ENCODE peak calls at places on chromosomes 4 and X, in ten cellular contexts. B is ELF-1; U is fibroblast of pulmonary artery; W is EH; C is CD4-positive, alpha-beta memory T cell; N is aorta; K is choroid plexus epithelial cell; M is B cell; G is HFF-Myc; O is effector CD4-positive, alpha-beta T cell. E is an unnamed sample.

GRCh38 chr4:177791188-177791587 is 349.0 kb upstream of the AGA start:
- DNase-seq in B (no peak), U (no peak), W (no peak), C (no peak), N (no peak), K (no peak), M (no peak), G (no peak), O (no peak), E (no peak)

GRCh38 chr4:3419836-3420605 is 21.7 kb upstream of the HGFAC start:
- DNase-seq in B (no peak), U (no peak), W (no peak), C (no peak), N (peak), K (no peak), M (no peak), G (no peak), O (no peak), E (no peak)

GRCh38 chr4:147773261-147774184 is 41.6 kb downstream of the ARHGAP10 start:
- DNase-seq in B (peak), U (peak), W (peak), C (no peak), N (no peak), K (peak), M (no peak), G (no peak), O (no peak), E (peak)

GRCh38 chrX:68685722-68686683 is 38.5 kb downstream of the STARD8 start:
- DNase-seq in B (peak), U (peak), W (peak), C (no peak), N (peak), K (peak), M (no peak), G (no peak), O (no peak), E (peak)

GRCh38 chrX:14630724-14631123 is 101.4 kb downstream of the GLRA2 start:
- DNase-seq in B (peak), U (no peak), W (peak), C (no peak), N (no peak), K (no peak), M (no peak), G (no peak), O (no peak), E (no peak)

GRCh38 chrX:49760288-49760885 is 64.6 kb upstream of the PAGE1 start:
- DNase-seq in B (no peak), U (peak), W (no peak), C (no peak), N (no peak), K (no peak), M (no peak), G (no peak), O (no peak), E (no peak)

GRCh38 chr4:89753601-89754066 is 83.3 kb downstream of the SNCA start:
- DNase-seq in B (no peak), U (peak), W (peak), C (no peak), N (no peak), K (peak), M (no peak), G (peak), O (no peak), E (no peak)

GRCh38 chr4:152545088-152545487 is 9.2 kb upstream of the FBXW7 start:
- DNase-seq in B (no peak), U (no peak), W (no peak), C (no peak), N (no peak), K (no peak), M (no peak), G (no peak), O (no peak), E (no peak)

GRCh38 chr4:80213117-80213815 is 16.0 kb downstream of the PRDM8 start:
- DNase-seq in B (no peak), U (no peak), W (peak), C (no peak), N (peak), K (peak), M (no peak), G (no peak), O (no peak), E (no peak)

GRCh38 chr4:158540125-158540907 is 18.6 kb downstream of the RXFP1 start:
- DNase-seq in B (no peak), U (no peak), W (no peak), C (peak), N (no peak), K (no peak), M (no peak), G (no peak), O (no peak), E (no peak)

GRCh38 chr4:40923326-40924095 is 173.8 kb downstream of the NSUN7 start:
- DNase-seq in B (no peak), U (no peak), W (no peak), C (no peak), N (no peak), K (no peak), M (no peak), G (no peak), O (no peak), E (no peak)

GRCh38 chrX:5458300-5458699 is 770.4 kb downstream of the NLGN4X start:
- DNase-seq in B (no peak), U (no peak), W (no peak), C (no peak), N (no peak), K (no peak), M (no peak), G (no peak), O (no peak), E (no peak)

GRCh38 chr4:128228021-128228571 is 59.5 kb downstream of the PGRMC2 start:
- DNase-seq in B (peak), U (no peak), W (peak), C (no peak), N (no peak), K (no peak), M (no peak), G (no peak), O (no peak), E (no peak)

GRCh38 chr4:78591404-78591803 is 39.8 kb downstream of the ANXA3 start:
- DNase-seq in B (no peak), U (peak), W (no peak), C (no peak), N (no peak), K (peak), M (no peak), G (no peak), O (no peak), E (no peak)

GRCh38 chr4:176413171-176413570 is 93.4 kb downstream of the SPCS3 start:
- DNase-seq in B (no peak), U (no peak), W (no peak), C (no peak), N (no peak), K (no peak), M (no peak), G (no peak), O (no peak), E (no peak)

GRCh38 chrX:68894513-68895338 is 65.9 kb downstream of the EFNB1 start:
- DNase-seq in B (peak), U (peak), W (peak), C (peak), N (peak), K (peak), M (no peak), G (no peak), O (no peak), E (peak)

GRCh38 chr4:66266035-66266434 is 595.7 kb upstream of the EPHA5 start:
- DNase-seq in B (peak), U (no peak), W (no peak), C (no peak), N (no peak), K (no peak), M (no peak), G (no peak), O (no peak), E (no peak)

GRCh38 chr4:140152015-140152703 is 1.8 kb downstream of the MAML3 start:
- DNase-seq in B (no peak), U (no peak), W (no peak), C (peak), N (peak), K (no peak), M (peak), G (no peak), O (peak), E (no peak)

GRCh38 chr4:1199556-1200331 is 27.4 kb upstream of the SPON2 start:
- DNase-seq in B (no peak), U (no peak), W (no peak), C (no peak), N (peak), K (no peak), M (no peak), G (no peak), O (no peak), E (no peak)

GRCh38 chr4:15198070-15198727 is 195.9 kb downstream of the CPEB2 start:
- DNase-seq in B (peak), U (no peak), W (peak), C (no peak), N (no peak), K (peak), M (no peak), G (no peak), O (no peak), E (no peak)

GRCh38 chrX:106718709-106719108 is 7.8 kb upstream of the RNF128 start:
- DNase-seq in B (no peak), U (no peak), W (no peak), C (no peak), N (no peak), K (no peak), M (no peak), G (no peak), O (no peak), E (no peak)

GRCh38 chrX:119067023-119067739 is 5.6 kb upstream of the CT47C1 start:
- DNase-seq in B (peak), U (peak), W (peak), C (peak), N (peak), K (peak), M (peak), G (peak), O (no peak), E (peak)

GRCh38 chr4:183397741-183398297 is 46.6 kb upstream of the CDKN2AIP start:
- DNase-seq in B (no peak), U (no peak), W (no peak), C (no peak), N (no peak), K (no peak), M (no peak), G (no peak), O (no peak), E (no peak)

GRCh38 chrX:150405576-150405975 is 42.5 kb downstream of the MAMLD1 start:
- DNase-seq in B (peak), U (no peak), W (no peak), C (no peak), N (no peak), K (no peak), M (no peak), G (no peak), O (no peak), E (peak)

GRCh38 chrX:132737743-132738142 is 220.7 kb downstream of the HS6ST2 start:
- DNase-seq in B (no peak), U (no peak), W (no peak), C (peak), N (no peak), K (no peak), M (no peak), G (no peak), O (peak), E (no peak)

GRCh38 chr4:118834960-118835895 is 698 bp downstream of the SEC24D start:
- DNase-seq in B (peak), U (peak), W (peak), C (peak), N (peak), K (peak), M (peak), G (peak), O (peak), E (peak)

GRCh38 chr4:80008351-80008750 is 64.7 kb downstream of the ANTXR2 start:
- DNase-seq in B (no peak), U (no peak), W (no peak), C (no peak), N (no peak), K (no peak), M (no peak), G (no peak), O (no peak), E (no peak)

GRCh38 chrX:39840141-39841126 is 257.3 kb downstream of the BCOR start:
- DNase-seq in B (no peak), U (no peak), W (no peak), C (no peak), N (peak), K (no peak), M (no peak), G (no peak), O (no peak), E (no peak)

GRCh38 chr4:7429601-7430078 is 5.1 kb downstream of the PSAPL1 start:
- DNase-seq in B (peak), U (no peak), W (no peak), C (no peak), N (peak), K (no peak), M (no peak), G (no peak), O (no peak), E (peak)